ENCODE peak calls at places on chromosome 1, in six cellular contexts. M is natural killer cell treated with Interleukin-12 subunit alpha and Interleukin-12 subunit beta and Interleukin-15 and Interleukin-18, amount 100 ng/mL, for 72 hours; R is Karpas-422; O is foreskin fibroblast; Z is lung; V is KG1. D is an unnamed sample.

GRCh38 chr1:219292341-219292740 is 118.7 kb downstream of the LYPLAL1 start:
- DNase-seq in O (no peak), R (no peak), M (no peak), V (no peak), Z (no peak), D (no peak)

GRCh38 chr1:175191654-175192053 is 922 bp downstream of the KIAA0040 start:
- DNase-seq in R (peak), V (no peak), O (peak), Z (no peak), M (no peak), D (no peak)

GRCh38 chr1:16920951-16921350 is 780 bp upstream of the CROCC start:
- DNase-seq in M (no peak), V (no peak), R (no peak), Z (no peak), O (no peak), D (no peak)

GRCh38 chr1:23385119-23385621 is 15.5 kb upstream of the ZNF436 start:
- DNase-seq in V (no peak), R (no peak), M (no peak), Z (no peak), O (peak), D (peak)

GRCh38 chr1:24861821-24862727 is 68.0 kb downstream of the RUNX3 start:
- DNase-seq in R (no peak), V (no peak), Z (peak), M (no peak), O (no peak), D (no peak)

GRCh38 chr1:234256359-234256758 is 116.9 kb upstream of the COA6 start:
- DNase-seq in M (no peak), V (no peak), R (no peak), Z (no peak), O (no peak), D (peak)

GRCh38 chr1:155241069-155241679 is 14.1 kb downstream of the ENTREP3 start:
- DNase-seq in Z (peak), R (peak), M (peak), O (peak), V (peak), D (peak)

GRCh38 chr1:248914982-248915381 is 8.9 kb downstream of the PGBD2 start:
- DNase-seq in M (no peak), V (no peak), O (no peak), R (no peak), Z (no peak), D (no peak)

GRCh38 chr1:30407862-30408580 is 315.4 kb downstream of the MATN1 start:
- DNase-seq in M (peak), Z (peak), V (no peak), R (no peak), O (no peak), D (peak)